ENCODE peak calls at places on chromosomes 2 and 18, in four cellular contexts. D is HepG2, T is K562, K is endothelial cell of umbilical vein. C is an unnamed sample.

GRCh38 chr2:234917245-234917975 is 34.4 kb upstream of the SH3BP4 start:
- DNase-seq in D (no peak), T (no peak), K (no peak), C (no peak)

GRCh38 chr2:147100406-147101035 is 744.3 kb upstream of the ACVR2A start:
- DNase-seq in D (no peak), T (no peak), K (no peak), C (no peak)

GRCh38 chr2:11457935-11458334 is 8.0 kb downstream of the E2F6 start:
- DNase-seq in D (no peak), T (no peak), K (no peak), C (no peak)

GRCh38 chr18:13290856-13291271 is 72.3 kb downstream of the LDLRAD4 start:
- DNase-seq in D (no peak), T (no peak), K (no peak), C (no peak)

GRCh38 chr2:237180987-237181386 is 95.3 kb downstream of the COPS8 start:
- DNase-seq in D (no peak), T (no peak), K (no peak), C (no peak)

GRCh38 chr18:28045176-28045810 is 131.6 kb downstream of the CDH2 start:
- DNase-seq in D (no peak), T (no peak), K (peak; percentile 50), C (no peak)

GRCh38 chr18:69383191-69383590 is 17.5 kb upstream of the DOK6 start:
- DNase-seq in D (no peak), T (no peak), K (no peak), C (no peak)

GRCh38 chr2:203412555-203413331 is 84.5 kb downstream of the ABI2 start:
- DNase-seq in D (no peak), T (no peak), K (no peak), C (no peak)

GRCh38 chr18:29041976-29042375 is 865.0 kb upstream of the CDH2 start:
- DNase-seq in D (no peak), T (no peak), K (no peak), C (no peak)

GRCh38 chr2:109382236-109382930 is 231.4 kb downstream of the SEPTIN10 start:
- DNase-seq in D (no peak), T (no peak), K (no peak), C (peak; percentile 35)

GRCh38 chr18:23964282-23965238 is 50.0 kb upstream of the TTC39C start:
- DNase-seq in D (no peak), T (peak; percentile 28), K (no peak), C (peak; percentile 45)

GRCh38 chr2:184210329-184210728 is 388.0 kb upstream of the ZNF804A start:
- DNase-seq in D (no peak), T (no peak), K (no peak), C (no peak)

GRCh38 chr2:177165103-177165583 is 47.5 kb upstream of the HNRNPA3 start:
- DNase-seq in D (no peak), T (no peak), K (peak; percentile 72), C (no peak)

GRCh38 chr18:78721986-78722385 is 257.6 kb upstream of the SALL3 start:
- DNase-seq in D (no peak), T (no peak), K (no peak), C (no peak)

GRCh38 chr2:182642328-182642727 is 73.7 kb upstream of the DNAJC10 start:
- DNase-seq in D (peak; percentile 11), T (no peak), K (peak; percentile 56), C (no peak)

GRCh38 chr2:157839162-157839801 is 36.8 kb downstream of the ACVR1 start:
- DNase-seq in D (peak; percentile 70), T (peak; percentile 38), K (peak; percentile 48), C (peak; percentile 53)

GRCh38 chr2:64982311-64982857 is 6.8 kb upstream of the SLC1A4 start:
- DNase-seq in D (peak; percentile 92), T (no peak), K (no peak), C (no peak)

GRCh38 chr18:74498712-74499629 is 2.8 kb downstream of the CNDP2 start:
- DNase-seq in D (no peak), T (no peak), K (no peak), C (no peak)

GRCh38 chr2:239300242-239300641 is 100.6 kb downstream of the HDAC4 start:
- DNase-seq in D (no peak), T (no peak), K (no peak), C (no peak)

GRCh38 chr2:165889761-165890242 is 63.8 kb downstream of the TTC21B start:
- DNase-seq in D (no peak), T (no peak), K (no peak), C (no peak)
- H3K9ac ChIP-seq in D (no peak overlapping the region), T (no peak overlapping the region), K (no peak overlapping the region), C (no peak overlapping the region)

GRCh38 chr2:200447139-200447855 is 62.6 kb downstream of the KCTD18 start:
- DNase-seq in D (no peak), T (no peak), K (no peak), C (no peak)
- TF ChIP-seq JUN in D (no peak), T (no peak), K (no peak), C (no peak)

GRCh38 chr18:48665654-48666053 is 126.8 kb downstream of the CTIF start:
- DNase-seq in D (no peak), T (no peak), K (no peak), C (no peak)
- H3K9ac ChIP-seq in D (no peak overlapping the region), T (no peak overlapping the region), K (no peak overlapping the region), C (no peak overlapping the region)

GRCh38 chr18:25134858-25135257 is 217.1 kb downstream of the ZNF521 start:
- DNase-seq in D (no peak), T (no peak), K (no peak), C (no peak)

GRCh38 chr18:25137133-25137472 is 214.9 kb downstream of the ZNF521 start:
- DNase-seq in D (no peak), T (no peak), K (no peak), C (no peak)

GRCh38 chr18:25132786-25133496 is 219.0 kb downstream of the ZNF521 start:
- DNase-seq in D (no peak), T (no peak), K (no peak), C (no peak)

GRCh38 chr18:25133879-25134278 is 218.1 kb downstream of the ZNF521 start:
- DNase-seq in D (no peak), T (no peak), K (no peak), C (no peak)

DNA sequence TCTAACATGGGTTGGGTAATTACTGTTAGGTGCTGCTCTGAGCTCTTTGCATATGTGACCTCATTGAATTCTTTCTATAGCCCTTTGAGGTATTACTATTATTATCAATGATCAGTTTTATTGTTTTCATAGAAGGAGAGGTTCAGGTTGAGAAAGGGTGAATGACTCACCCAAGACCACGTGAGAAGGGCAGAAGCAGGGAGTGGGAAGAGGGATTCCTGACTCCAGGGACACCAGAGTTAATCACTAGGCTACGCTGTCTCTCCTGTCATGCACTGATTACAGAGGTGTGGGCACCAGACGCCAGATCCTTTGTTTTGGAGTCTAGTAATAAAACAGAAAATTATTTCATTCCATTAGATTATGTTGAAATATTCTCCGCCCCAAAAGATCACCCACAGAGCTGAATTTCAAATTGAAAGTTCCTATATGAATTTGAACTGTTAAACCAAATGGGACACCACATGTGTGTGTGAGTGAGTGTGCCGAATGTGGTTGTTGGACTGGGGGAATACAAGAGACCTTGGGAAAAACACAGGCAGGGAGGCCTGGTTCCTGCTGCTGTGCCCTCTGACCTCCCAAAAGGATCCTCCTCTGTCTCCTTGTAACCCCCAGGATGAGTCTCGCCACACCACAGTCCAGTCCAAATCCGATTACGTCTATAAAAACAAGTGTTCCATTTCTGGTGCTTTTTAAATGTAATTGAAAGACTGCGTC is 215.4 kb downstream of the ZNF521 start:
- DNase-seq in D (no peak), T (no peak), K (peak; percentile 41), C (no peak)
- TF ChIP-seq JUN in D (no peak), T (no peak), K (peak; percentile 62), C (no peak)

GRCh38 chr2:42906115-42906556 is 113.8 kb upstream of the HAAO start:
- DNase-seq in D (no peak), T (no peak), K (no peak), C (no peak)

GRCh38 chr2:42909966-42910365 is 117.6 kb upstream of the HAAO start:
- DNase-seq in D (no peak), T (no peak), K (no peak), C (no peak)

GRCh38 chr2:42908538-42909200 is 116.3 kb upstream of the HAAO start:
- DNase-seq in D (no peak), T (no peak), K (no peak), C (no peak)

GRCh38 chr2:42906557-42907380 is 114.4 kb upstream of the HAAO start:
- DNase-seq in D (no peak), T (peak; percentile 74), K (peak; percentile 62), C (peak; percentile 57)

DNA sequence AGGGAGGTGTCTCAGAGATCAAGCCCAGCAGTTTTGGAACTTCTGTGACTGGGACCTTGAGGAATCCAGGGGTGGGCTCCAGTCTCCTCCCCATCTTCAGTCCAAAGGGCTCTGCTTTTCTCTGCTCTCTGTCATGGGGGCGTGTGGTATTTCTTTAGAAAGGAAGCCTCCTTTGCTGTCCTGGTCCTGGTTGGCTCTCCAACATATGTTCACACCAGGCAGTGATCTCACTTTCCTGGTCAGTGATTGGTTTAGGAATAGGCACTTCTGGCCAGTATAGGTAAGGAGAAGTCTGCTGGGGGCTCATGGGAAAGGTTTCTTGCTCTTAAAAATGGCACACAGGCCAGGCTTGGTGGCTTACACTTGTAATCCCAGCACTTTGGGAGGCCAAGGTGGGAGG is 115.5 kb upstream of the HAAO start:
- DNase-seq in D (no peak), T (no peak), K (no peak), C (no peak)
- H3K9ac ChIP-seq in D (no peak overlapping the region), T (peak overlapping the region; percentile 33), K (no peak overlapping the region), C (no peak overlapping the region)

GRCh38 chr2:37456479-37456878 is 112.0 kb downstream of the QPCT start:
- DNase-seq in D (no peak), T (no peak), K (peak; percentile 43), C (no peak)

GRCh38 chr2:37449686-37450392 is 105.4 kb downstream of the QPCT start:
- DNase-seq in D (no peak), T (no peak), K (peak; percentile 67), C (no peak)

GRCh38 chr2:37457401-37457901 is 113.0 kb downstream of the QPCT start:
- DNase-seq in D (no peak), T (no peak), K (peak; percentile 45), C (no peak)

GRCh38 chr2:37454851-37455762 is 110.7 kb downstream of the QPCT start:
- DNase-seq in D (no peak), T (no peak), K (peak; percentile 95), C (no peak)

DNA sequence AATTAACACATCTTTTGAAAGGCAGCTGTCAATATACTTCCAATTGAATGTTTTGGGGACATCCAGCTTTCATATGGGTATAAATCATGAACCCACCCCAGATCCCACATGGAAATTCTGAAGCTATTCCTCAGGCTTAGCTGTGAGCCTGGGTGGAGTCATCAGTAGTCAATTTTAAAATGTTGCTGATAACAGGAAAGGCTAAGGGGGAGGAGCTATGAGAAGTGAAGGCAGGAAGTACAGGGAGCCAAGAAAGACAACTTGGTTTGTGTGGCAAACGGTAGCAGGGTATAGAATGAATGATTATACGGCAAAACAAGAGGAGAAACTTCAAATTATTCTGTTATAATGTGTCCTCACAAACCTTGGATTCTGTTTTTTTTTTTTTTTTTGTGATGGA is 108.6 kb downstream of the QPCT start:
- DNase-seq in D (no peak), T (no peak), K (peak; percentile 28), C (no peak)
- TF ChIP-seq JUN in D (no peak), T (no peak), K (no peak), C (no peak)

C was measured in H1.